ENCODE peak calls at places on chromosomes 2 and 18, in eight cellular contexts. B is left lung, Z is choroid plexus epithelial cell, Q is fibroblast of pulmonary artery, M is IMR-90, H is tibial nerve, C is brain microvascular endothelial cell, E is esophagus squamous epithelium. V is an unnamed sample.

GRCh38 chr2:169091761-169092523 is 22.6 kb downstream of the DHRS9 start:
- DNase-seq in B (peak; percentile 72), Z (peak; percentile 90), Q (peak; percentile 84), M (peak; percentile 15), H (peak; percentile 33), C (peak; percentile 49), E (no peak), V (peak; percentile 68)

GRCh38 chr2:232323328-232323650 is 55.3 kb upstream of the ALPP start:
- DNase-seq in B (no peak), Z (no peak), Q (no peak), M (no peak), H (no peak), C (no peak), E (no peak), V (no peak)

GRCh38 chr2:42812899-42813479 is 20.6 kb upstream of the HAAO start:
- DNase-seq in B (no peak), Z (peak; percentile 70), Q (peak; percentile 55), M (peak; percentile 31), H (peak; percentile 70), C (peak; percentile 45), E (no peak), V (peak; percentile 42)

GRCh38 chr2:82748653-82749052 is 1710.4 kb downstream of the SUCLG1 start:
- DNase-seq in B (no peak), Z (peak; percentile 13), Q (peak; percentile 11), M (no peak), H (no peak), C (no peak), E (no peak), V (no peak)

GRCh38 chr18:46435031-46435430 is 222.0 kb downstream of the LOXHD1 start:
- DNase-seq in B (no peak), Z (no peak), Q (no peak), M (no peak), H (no peak), C (no peak), E (no peak), V (no peak)

GRCh38 chr2:46850742-46851141 is 64.9 kb downstream of the MCFD2 start:
- DNase-seq in B (no peak), Z (peak; percentile 88), Q (peak; percentile 93), M (peak; percentile 97), H (peak; percentile 46), C (peak; percentile 82), E (no peak), V (peak; percentile 93)

GRCh38 chr18:51614967-51615571 is 417.6 kb upstream of the MEX3C start:
- DNase-seq in B (no peak), Z (peak; percentile 26), Q (peak; percentile 80), M (no peak), H (no peak), C (no peak), E (no peak), V (peak; percentile 43)

GRCh38 chr2:99857867-99858444 is 284.4 kb downstream of the AFF3 start:
- DNase-seq in B (no peak), Z (no peak), Q (no peak), M (no peak), H (no peak), C (no peak), E (no peak), V (no peak)

GRCh38 chr2:222756362-222756831 is 84.9 kb downstream of the MOGAT1 start:
- DNase-seq in B (no peak), Z (peak; percentile 9), Q (no peak), M (no peak), H (no peak), C (no peak), E (no peak), V (no peak)

GRCh38 chr2:69097148-69097610 is 84.2 kb downstream of the ANTXR1 start:
- DNase-seq in B (no peak), Z (peak; percentile 25), Q (peak; percentile 38), M (no peak), H (no peak), C (no peak), E (no peak), V (no peak)

GRCh38 chr2:210003394-210003793 is 956 bp downstream of the RPE start:
- DNase-seq in B (no peak), Z (peak; percentile 35), Q (peak; percentile 18), M (no peak), H (no peak), C (no peak), E (no peak), V (no peak)

GRCh38 chr2:204538179-204539009 is 6.9 kb upstream of the PARD3B start:
- DNase-seq in B (no peak), Z (peak; percentile 53), Q (peak; percentile 61), M (peak; percentile 96), H (no peak), C (peak; percentile 41), E (no peak), V (peak; percentile 33)

GRCh38 chr2:113324684-113325160 is 46.0 kb upstream of the PAX8 start:
- DNase-seq in B (peak; percentile 50), Z (peak; percentile 64), Q (peak; percentile 57), M (peak; percentile 48), H (peak; percentile 8), C (peak; percentile 41), E (no peak), V (peak; percentile 70)

GRCh38 chr18:58993260-58993659 is 128.6 kb downstream of the ZNF532 start:
- DNase-seq in B (no peak), Z (peak; percentile 80), Q (peak; percentile 96), M (peak; percentile 90), H (no peak), C (peak; percentile 69), E (no peak), V (peak; percentile 92)

GRCh38 chr2:112155331-112156151 is 17.4 kb downstream of the FBLN7 start:
- DNase-seq in B (no peak), Z (no peak), Q (no peak), M (no peak), H (no peak), C (no peak), E (no peak), V (no peak)

GRCh38 chr2:195561205-195562032 is 95.6 kb upstream of the SLC39A10 start:
- DNase-seq in B (no peak), Z (peak; percentile 93), Q (peak; percentile 93), M (peak; percentile 99), H (no peak), C (peak; percentile 93), E (no peak), V (peak; percentile 81)

GRCh38 chr2:41737888-41738287 is 309.9 kb upstream of the PKDCC start:
- DNase-seq in B (no peak), Z (no peak), Q (no peak), M (no peak), H (no peak), C (peak; percentile 18), E (no peak), V (no peak)

GRCh38 chr2:69169990-69170389 is 157.0 kb downstream of the ANTXR1 start:
- DNase-seq in B (no peak), Z (no peak), Q (no peak), M (no peak), H (no peak), C (no peak), E (no peak), V (peak; percentile 56)

DNA sequence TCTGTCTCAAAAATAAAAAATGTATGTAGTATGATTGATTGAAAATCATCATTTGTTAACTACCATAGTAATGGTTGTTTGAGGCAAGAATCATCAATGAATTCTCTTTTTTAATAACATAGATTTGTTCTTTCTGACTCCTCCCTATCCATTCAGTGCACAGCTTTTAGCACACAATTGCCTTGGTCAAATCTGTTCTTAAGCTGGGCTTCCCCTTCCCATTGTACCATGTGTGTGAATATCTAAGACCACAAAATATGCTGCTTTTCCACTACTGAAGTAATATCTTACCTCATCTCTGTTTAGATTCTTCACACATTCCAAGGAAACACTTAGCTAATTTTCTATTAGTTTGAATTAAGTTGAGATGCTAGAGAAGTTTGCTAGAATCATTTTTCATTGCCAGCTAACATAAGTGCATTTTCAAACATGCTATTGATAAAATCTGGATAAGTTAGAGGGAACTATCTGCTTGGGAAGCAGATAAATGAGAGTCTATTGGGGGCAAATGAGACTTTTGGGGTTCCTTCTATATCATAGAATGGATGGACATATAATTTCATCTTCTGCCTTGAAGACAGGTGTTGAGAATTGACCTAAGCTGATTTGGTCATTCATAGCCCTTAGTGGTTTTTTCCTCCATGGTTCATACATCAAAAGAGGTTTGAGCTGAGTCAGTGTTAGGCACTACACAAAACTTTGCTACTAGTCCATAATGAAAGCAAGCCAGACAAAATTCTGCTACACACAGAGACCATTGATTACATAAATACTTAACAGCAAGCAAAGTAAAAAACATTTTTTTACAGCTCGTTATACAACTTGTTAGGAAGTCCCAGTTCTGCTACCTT is 231.9 kb downstream of the PLCL1 start:
- DNase-seq in B (no peak), Z (no peak), Q (no peak), M (no peak), H (no peak), C (no peak), E (no peak), V (no peak)
- TF ChIP-seq CTCF in B (no peak), Z (no peak), Q (no peak), M (no peak), H (no peak), C (no peak), E (no peak), V (no peak)

GRCh38 chr2:197255550-197255949 is 55.0 kb downstream of the ANKRD44 start:
- DNase-seq in B (peak; percentile 87), Z (peak; percentile 58), Q (peak; percentile 56), M (peak; percentile 55), H (peak; percentile 42), C (peak; percentile 45), E (peak; percentile 19), V (peak; percentile 63)
- H3K4me3 ChIP-seq in B (peak overlapping the region; percentile 11), Z (peak overlapping the region; percentile 26), Q (no peak overlapping the region), M (peak overlapping the region; percentile 31), H (peak overlapping the region; percentile 19), C (no peak overlapping the region), E (peak overlapping the region; percentile 12), V (no peak overlapping the region)

GRCh38 chr2:135876066-135876711 is at the start of gene MCM6:
- DNase-seq in B (peak; percentile 99), Z (peak; percentile 100), Q (peak; percentile 99), M (peak; percentile 99), H (peak; percentile 94), C (peak; percentile 99), E (peak; percentile 77), V (peak; percentile 99)
- TF ChIP-seq CTCF in B (peak; percentile 46), Z (no peak), Q (no peak), M (no peak), H (peak; percentile 47), C (no peak), E (peak; percentile 10), V (no peak)

GRCh38 chr2:32427672-32428622 is 71.1 kb downstream of the BIRC6 start:
- DNase-seq in B (no peak), Z (peak; percentile 4), Q (no peak), M (no peak), H (no peak), C (no peak), E (no peak), V (no peak)

GRCh38 chr2:32425719-32426141 is 68.9 kb downstream of the BIRC6 start:
- DNase-seq in B (no peak), Z (peak; percentile 64), Q (peak; percentile 41), M (peak; percentile 76), H (no peak), C (peak; percentile 28), E (no peak), V (peak; percentile 24)

GRCh38 chr2:32422133-32422532 is 65.3 kb downstream of the BIRC6 start:
- DNase-seq in B (no peak), Z (no peak), Q (no peak), M (peak; percentile 22), H (no peak), C (no peak), E (no peak), V (no peak)

GRCh38 chr2:32423536-32423935 is 66.7 kb downstream of the BIRC6 start:
- DNase-seq in B (no peak), Z (no peak), Q (no peak), M (no peak), H (no peak), C (peak; percentile 53), E (no peak), V (no peak)

GRCh38 chr2:32424739-32425138 is 67.9 kb downstream of the BIRC6 start:
- DNase-seq in B (no peak), Z (no peak), Q (no peak), M (no peak), H (no peak), C (no peak), E (no peak), V (no peak)
- H3K4me3 ChIP-seq in B (no peak overlapping the region), Z (no peak overlapping the region), Q (no peak overlapping the region), M (no peak overlapping the region), H (no peak overlapping the region), C (no peak overlapping the region), E (no peak overlapping the region), V (no peak overlapping the region)

V was measured in astrocyte of the spinal cord.